ENCODE peak calls at places on chromosomes 5 and 9, in eight cellular contexts. T is psoas muscle, L is epithelial cell of esophagus, W is upper lobe of right lung, P is cardiac fibroblast, B is tibial artery, G is astrocyte of the spinal cord, S is esophagus muscularis mucosa. C is an unnamed sample.

GRCh38 chr9:118183571-118183970 is 479.4 kb downstream of the TLR4 start:
- DNase-seq in P (no peak), S (no peak), G (no peak), L (no peak), T (no peak), B (no peak), W (no peak), C (no peak)

GRCh38 chr5:172789687-172790495 is 18.9 kb upstream of the DUSP1 start:
- DNase-seq in B (peak; percentile 73), L (no peak), T (no peak), G (no peak), W (peak; percentile 84), S (no peak), P (peak; percentile 74), C (no peak)

GRCh38 chr5:156694556-156694955 is 155.5 kb upstream of the PPP1R2B start:
- DNase-seq in S (no peak), T (no peak), W (no peak), B (no peak), G (no peak), L (no peak), P (no peak), C (no peak)

GRCh38 chr5:42745426-42745825 is 11.2 kb upstream of the CCDC152 start:
- DNase-seq in G (no peak), B (no peak), W (no peak), S (no peak), T (no peak), L (peak; percentile 8), P (peak; percentile 20), C (no peak)

GRCh38 chr9:38287420-38287985 is 105.0 kb upstream of the ALDH1B1 start:
- DNase-seq in S (no peak), P (no peak), G (no peak), T (no peak), L (peak; percentile 88), B (no peak), W (no peak), C (peak; percentile 80)

GRCh38 chr5:135569755-135570452 is 8.9 kb downstream of the CXCL14 start:
- DNase-seq in W (no peak), S (no peak), G (peak; percentile 17), T (peak; percentile 62), B (no peak), P (peak; percentile 46), L (peak; percentile 64), C (no peak)

GRCh38 chr5:15501057-15501791 is 1.2 kb downstream of the FBXL7 start:
- DNase-seq in P (peak; percentile 86), W (peak; percentile 49), T (peak; percentile 51), L (peak; percentile 39), S (peak; percentile 91), B (no peak), G (peak; percentile 85), C (peak; percentile 86)

GRCh38 chr5:14185336-14186131 is 42.4 kb downstream of the TRIO start:
- DNase-seq in T (peak; percentile 66), B (no peak), L (peak; percentile 86), G (peak; percentile 78), S (no peak), W (no peak), P (peak; percentile 73), C (no peak)

GRCh38 chr5:140142802-140143201 is 17.1 kb downstream of the IGIP start:
- DNase-seq in B (no peak), L (no peak), P (no peak), T (no peak), G (no peak), W (no peak), S (peak; percentile 53), C (peak; percentile 68)

GRCh38 chr5:6712136-6712581 is 1.1 kb upstream of the TENT4A start:
- DNase-seq in B (peak; percentile 80), P (peak; percentile 62), G (peak; percentile 61), S (peak; percentile 92), L (peak; percentile 55), W (peak; percentile 79), T (peak; percentile 75), C (peak; percentile 92)

GRCh38 chr5:67190856-67191255 is 5.7 kb downstream of the CD180 start:
- DNase-seq in L (no peak), P (peak; percentile 21), T (no peak), S (no peak), W (no peak), B (no peak), G (no peak), C (no peak)

GRCh38 chr5:121399879-121400278 is 451.8 kb upstream of the FTMT start:
- DNase-seq in T (no peak), B (no peak), W (no peak), P (no peak), S (no peak), G (no peak), L (no peak), C (no peak)

GRCh38 chr5:79074641-79075040 is 5.1 kb downstream of the BHMT2 start:
- DNase-seq in L (peak; percentile 76), G (peak; percentile 24), S (no peak), P (peak; percentile 4), B (no peak), T (no peak), W (no peak), C (no peak)

GRCh38 chr9:109843651-109844050 is 63.7 kb downstream of the PALM2AKAP2 start:
- DNase-seq in T (peak; percentile 92), P (peak; percentile 17), L (no peak), W (no peak), G (no peak), B (no peak), S (no peak), C (peak; percentile 24)

GRCh38 chr5:53478411-53479044 is 1.9 kb upstream of the FST start:
- DNase-seq in B (peak; percentile 66), G (peak; percentile 64), P (peak; percentile 76), W (no peak), L (peak; percentile 59), T (peak; percentile 53), S (no peak), C (peak; percentile 87)

GRCh38 chr5:78345485-78345884 is 14.9 kb upstream of the SCAMP1 start:
- DNase-seq in G (peak; percentile 46), B (no peak), P (peak; percentile 65), S (no peak), L (peak; percentile 18), W (no peak), T (no peak), C (no peak)

GRCh38 chr5:123537256-123537655 is 25.3 kb downstream of the CSNK1G3 start:
- DNase-seq in S (no peak), T (no peak), P (no peak), B (no peak), L (no peak), G (no peak), W (no peak), C (no peak)

GRCh38 chr9:98864257-98865180 is 57.0 kb downstream of the GALNT12 start:
- DNase-seq in S (no peak), L (no peak), T (no peak), P (peak; percentile 68), W (no peak), B (no peak), G (no peak), C (peak; percentile 49)

GRCh38 chr9:26723486-26723885 is 169.1 kb downstream of the CAAP1 start:
- DNase-seq in W (no peak), P (peak; percentile 17), L (peak; percentile 66), B (no peak), G (peak; percentile 5), S (no peak), T (peak; percentile 51), C (peak; percentile 80)

GRCh38 chr9:4774209-4774608 is 18.5 kb upstream of the RCL1 start:
- DNase-seq in G (no peak), B (peak; percentile 79), L (no peak), W (no peak), P (peak; percentile 92), S (peak; percentile 91), T (no peak), C (peak; percentile 48)

GRCh38 chr5:35159370-35159742 is 70.9 kb downstream of the PRLR start:
- DNase-seq in S (no peak), G (no peak), B (no peak), T (peak; percentile 55), L (no peak), W (no peak), P (peak; percentile 10), C (peak; percentile 35)

GRCh38 chr9:2465921-2466460 is 155.6 kb upstream of the VLDLR start:
- DNase-seq in T (no peak), S (no peak), B (no peak), W (no peak), P (no peak), L (peak; percentile 77), G (no peak), C (no peak)

GRCh38 chr5:173291722-173292658 is 36.2 kb downstream of the STC2 start:
- DNase-seq in G (peak; percentile 54), S (no peak), P (peak; percentile 48), T (no peak), B (no peak), L (peak; percentile 93), W (no peak), C (no peak)

GRCh38 chr5:179343902-179344300 is 1.4 kb downstream of the ADAMTS2 start:
- DNase-seq in S (no peak), L (no peak), B (peak; percentile 78), P (peak; percentile 69), G (no peak), T (no peak), W (no peak), C (no peak)
- H3K4me3 ChIP-seq in S (peak overlapping the region; percentile 77), L (no peak overlapping the region), B (peak overlapping the region; percentile 71), P (peak overlapping the region; percentile 90), G (peak overlapping the region; percentile 48), T (peak overlapping the region; percentile 73), W (peak overlapping the region; percentile 57), C (peak overlapping the region; percentile 49)

DNA sequence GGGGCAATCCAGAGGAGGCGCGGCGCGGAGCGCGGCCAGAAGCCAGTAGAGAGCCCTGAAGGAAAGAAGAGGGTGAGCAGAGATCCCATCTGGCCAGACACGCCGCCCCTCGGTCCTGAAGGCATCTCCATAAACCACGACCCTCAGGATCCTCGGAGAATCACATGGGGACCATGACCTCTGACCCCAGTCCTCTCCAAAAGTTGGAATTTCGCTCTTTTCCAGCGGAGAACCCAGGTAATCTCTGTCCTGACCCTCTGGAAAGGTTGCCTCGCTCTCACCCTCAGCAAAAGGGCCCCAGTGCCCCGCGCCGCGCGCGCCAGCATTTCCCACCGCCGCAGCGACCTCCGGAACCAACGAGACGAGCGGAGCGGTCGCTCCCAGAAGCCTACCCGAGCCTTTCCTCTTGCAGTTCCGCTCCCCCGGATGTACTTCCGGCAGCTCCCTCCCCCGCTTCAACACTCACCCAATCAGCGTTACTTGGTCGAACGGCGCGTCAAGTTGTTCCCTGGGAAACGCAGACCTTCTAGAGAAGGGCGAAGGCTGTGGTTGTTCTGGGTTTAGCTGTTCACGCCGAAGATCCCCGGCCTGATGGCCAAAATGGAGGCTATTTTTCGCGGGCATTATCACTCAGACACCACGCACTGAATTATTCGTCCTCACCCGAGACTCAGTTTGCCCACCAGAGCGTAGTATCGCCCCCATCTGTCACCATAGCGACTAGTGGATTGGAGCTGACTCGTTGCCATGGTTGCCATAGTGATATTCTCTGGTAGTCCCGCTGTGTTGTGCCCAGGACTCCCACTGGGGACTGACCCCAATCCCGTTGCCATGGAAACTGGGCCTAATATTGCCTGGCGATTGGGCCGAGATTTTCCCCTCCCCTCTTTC is at the start of gene STOML2:
- DNase-seq in P (peak; percentile 97), L (peak; percentile 97), B (peak; percentile 97), T (peak; percentile 97), W (peak; percentile 95), G (peak; percentile 97), S (peak; percentile 97), C (peak; percentile 96)
- TF ChIP-seq CTCF in P (no peak), L (no peak), B (no peak), T (no peak), W (no peak), G (no peak), S (peak; percentile 29), C (no peak)

GRCh38 chr9:74494490-74494889 is 2.6 kb upstream of the RORB start:
- DNase-seq in T (no peak), L (no peak), P (no peak), G (no peak), W (no peak), S (no peak), B (no peak), C (no peak)
- H3K4me3 ChIP-seq in T (no peak overlapping the region), L (no peak overlapping the region), P (no peak overlapping the region), G (no peak overlapping the region), W (no peak overlapping the region), S (no peak overlapping the region), B (no peak overlapping the region), C (no peak overlapping the region)

GRCh38 chr9:104608336-104608735 is 2.9 kb upstream of the OR13C2 start:
- DNase-seq in G (no peak), P (no peak), W (no peak), T (no peak), L (peak; percentile 2), B (no peak), S (no peak), C (no peak)
- TF ChIP-seq CTCF in G (no peak), P (no peak), W (no peak), T (no peak), L (peak; percentile 13), B (no peak), S (no peak), C (no peak)